ENCODE peak calls at places on chromosomes 5 and 9, in eight cellular contexts. K, P, G, A, N, M, B and C are unnamed samples.

GRCh38 chr5:1144638-1145396 is 33.0 kb upstream of the SLC12A7 start:
- DNase-seq in K (no peak), P (no peak), G (no peak), A (no peak), N (no peak), M (no peak), B (no peak), C (no peak)

GRCh38 chr9:93378276-93378675 is 73.2 kb upstream of the FAM120A start:
- DNase-seq in K (peak; percentile 47), P (no peak), G (no peak), A (no peak), N (no peak), M (no peak), B (no peak), C (no peak)

GRCh38 chr5:112929336-112930081 is 7.5 kb upstream of the REEP5 start:
- DNase-seq in K (no peak), P (no peak), G (no peak), A (no peak), N (no peak), M (no peak), B (no peak), C (no peak)

GRCh38 chr9:35603506-35603985 is 1.5 kb upstream of the TESK1 start:
- DNase-seq in K (peak; percentile 93), P (peak; percentile 53), G (no peak), A (no peak), N (no peak), M (no peak), B (no peak), C (peak; percentile 31)

GRCh38 chr5:143554918-143555477 is 151.5 kb upstream of the NR3C1 start:
- DNase-seq in K (peak; percentile 79), P (peak; percentile 56), G (no peak), A (no peak), N (no peak), M (no peak), B (no peak), C (no peak)

GRCh38 chr9:137025120-137025966 is 2.7 kb downstream of the ABCA2 start:
- DNase-seq in K (no peak), P (no peak), G (no peak), A (no peak), N (peak; percentile 83), M (peak; percentile 38), B (no peak), C (no peak)

GRCh38 chr5:62143268-62144229 is 162.5 kb upstream of the KIF2A start:
- DNase-seq in K (peak; percentile 41), P (no peak), G (no peak), A (no peak), N (peak; percentile 60), M (peak; percentile 50), B (peak; percentile 27), C (peak; percentile 50)

GRCh38 chr5:79200573-79201183 is 35.3 kb upstream of the JMY start:
- DNase-seq in K (no peak), P (peak; percentile 6), G (peak; percentile 17), A (no peak), N (no peak), M (peak; percentile 49), B (peak; percentile 18), C (peak; percentile 26)

GRCh38 chr5:68000805-68001204 is 214.8 kb upstream of the PIK3R1 start:
- DNase-seq in K (no peak), P (no peak), G (no peak), A (no peak), N (no peak), M (no peak), B (no peak), C (peak; percentile 32)

GRCh38 chr5:154755361-154756202 is at the start of gene LARP1:
- DNase-seq in K (peak; percentile 34), P (no peak), G (no peak), A (no peak), N (peak; percentile 77), M (no peak), B (peak; percentile 38), C (peak; percentile 50)

GRCh38 chr5:67998709-67999251 is 216.8 kb upstream of the PIK3R1 start:
- DNase-seq in K (no peak), P (peak; percentile 91), G (no peak), A (no peak), N (no peak), M (peak; percentile 17), B (no peak), C (peak; percentile 93)

GRCh38 chr9:92754091-92754740 is 10.4 kb downstream of the BICD2 start:
- DNase-seq in K (no peak), P (no peak), G (no peak), A (no peak), N (no peak), M (no peak), B (no peak), C (no peak)

GRCh38 chr5:54990751-54991349 is 5.5 kb upstream of the ESM1 start:
- DNase-seq in K (peak; percentile 25), P (peak; percentile 39), G (no peak), A (no peak), N (no peak), M (no peak), B (no peak), C (no peak)

GRCh38 chr5:139638090-139638735 is 9.9 kb upstream of the CXXC5 start:
- DNase-seq in K (peak; percentile 88), P (no peak), G (peak; percentile 87), A (no peak), N (peak; percentile 86), M (no peak), B (peak; percentile 77), C (peak; percentile 70)